ENCODE peak calls at places on chromosome 13, in seven cellular contexts. G, I, Y, W, C, E and S are unnamed samples. For H3K9me3, the result is how much of the 10 kb centered on the place peaks cover.

GRCh38 chr13:62061751-62062150 is 646.1 kb upstream of the PCDH20 start:
- DNase-seq in G (no peak), I (no peak), Y (no peak), W (no peak), C (no peak), E (no peak), S (no peak)

GRCh38 chr13:102825400-102825799 is 20.4 kb upstream of the ERCC5 start:
- DNase-seq in G (no peak), I (no peak), Y (no peak), W (no peak), C (no peak), E (no peak), S (no peak)

GRCh38 chr13:103965506-103966243 is 899.5 kb upstream of the SLC10A2 start:
- DNase-seq in G (no peak), I (no peak), Y (no peak), W (no peak), C (no peak), E (no peak), S (no peak)

GRCh38 chr13:30671271-30671815 is 53.6 kb downstream of the USPL1 start:
- DNase-seq in G (no peak), I (no peak), Y (no peak), W (no peak), C (no peak), E (no peak), S (no peak)

GRCh38 chr13:55230570-55230908 is 1910.2 kb upstream of the PRR20A start:
- DNase-seq in G (no peak), I (no peak), Y (no peak), W (no peak), C (no peak), E (no peak), S (no peak)

GRCh38 chr13:107276936-107277335 is 709.0 kb upstream of the ARGLU1 start:
- DNase-seq in G (no peak), I (no peak), Y (no peak), W (no peak), C (no peak), E (no peak), S (no peak)

GRCh38 chr13:90197722-90198121 is 1149.8 kb upstream of the MIR17HG start:
- DNase-seq in G (no peak), I (no peak), Y (no peak), W (no peak), C (no peak), E (no peak), S (no peak)

GRCh38 chr13:33017410-33017929 is 1.2 kb downstream of the KL start:
- DNase-seq in G (no peak), I (peak), Y (peak), W (peak), C (no peak), E (no peak), S (no peak)

GRCh38 chr13:85603735-85604134 is 195.5 kb downstream of the SLITRK6 start:
- DNase-seq in G (peak), I (no peak), Y (no peak), W (no peak), C (no peak), E (no peak), S (no peak)

GRCh38 chr13:75101997-75102720 is 379.8 kb downstream of the TBC1D4 start:
- DNase-seq in G (peak), I (no peak), Y (no peak), W (no peak), C (no peak), E (no peak), S (no peak)

GRCh38 chr13:24106429-24106828 is 54.1 kb upstream of the SPATA13 start:
- DNase-seq in G (no peak), I (no peak), Y (no peak), W (no peak), C (no peak), E (no peak), S (no peak)

GRCh38 chr13:35365885-35366284 is 110.6 kb downstream of the MAB21L1 start:
- DNase-seq in G (no peak), I (no peak), Y (no peak), W (no peak), C (no peak), E (no peak), S (no peak)

GRCh38 chr13:99895428-99895998 is 76.1 kb downstream of the ZIC5 start:
- DNase-seq in G (no peak), I (no peak), Y (no peak), W (no peak), C (no peak), E (no peak), S (no peak)

GRCh38 chr13:43918636-43919035 is 38.9 kb downstream of the LACC1 start:
- DNase-seq in G (no peak), I (no peak), Y (no peak), W (no peak), C (no peak), E (no peak), S (no peak)

GRCh38 chr13:102869948-102870676 is 24.3 kb downstream of the ERCC5 start:
- DNase-seq in G (no peak), I (no peak), Y (no peak), W (no peak), C (no peak), E (no peak), S (no peak)

GRCh38 chr13:91950803-91951202 is 552.4 kb downstream of the GPC5 start:
- DNase-seq in G (no peak), I (no peak), Y (no peak), W (no peak), C (no peak), E (no peak), S (no peak)

GRCh38 chr13:99103536-99103935 is 97.1 kb upstream of the UBAC2 start:
- DNase-seq in G (no peak), I (no peak), Y (no peak), W (no peak), C (no peak), E (no peak), S (no peak)

DNA sequence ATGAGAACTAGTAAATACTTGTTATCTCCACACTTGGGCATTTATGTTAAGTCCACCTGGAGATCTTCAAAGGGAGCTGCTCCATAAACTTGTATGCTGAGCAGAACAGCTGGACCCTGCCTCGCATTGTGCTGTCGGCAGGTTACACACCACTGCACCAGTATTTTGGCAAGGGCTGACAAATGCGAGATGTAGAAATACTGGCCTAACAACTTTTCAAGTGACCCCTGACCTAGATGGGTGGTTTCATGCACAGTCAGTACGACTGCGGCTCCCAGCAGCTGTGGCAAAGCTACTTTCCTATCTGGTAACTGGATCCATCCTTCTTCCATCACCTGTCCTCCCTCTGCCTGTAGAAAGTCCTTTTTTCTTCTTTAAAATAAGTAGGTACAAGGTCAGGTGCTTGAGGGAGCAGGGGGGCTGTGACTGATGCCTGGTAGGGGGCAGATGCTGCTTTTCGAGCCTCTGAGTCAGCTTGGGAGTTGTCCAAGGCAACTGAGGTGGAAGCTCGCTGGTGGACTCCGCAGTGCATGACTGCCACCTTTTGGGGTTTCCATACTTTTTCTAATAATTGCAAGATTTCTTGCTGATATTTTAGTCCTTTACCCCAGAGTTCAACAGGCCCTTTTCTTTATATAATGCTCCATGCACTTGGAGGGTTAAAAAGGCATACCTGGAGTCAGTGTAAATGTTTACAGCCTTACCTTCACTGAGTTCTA is 86.8 kb downstream of the SLC25A15 start:
- DNase-seq in G (no peak), I (no peak), Y (no peak), W (no peak), C (peak), E (no peak), S (no peak)
- H3K9me3 ChIP-seq in G (under half), I (under half), Y (under half), W (under half), C (under half), E (half or more), S (under half)

DNA sequence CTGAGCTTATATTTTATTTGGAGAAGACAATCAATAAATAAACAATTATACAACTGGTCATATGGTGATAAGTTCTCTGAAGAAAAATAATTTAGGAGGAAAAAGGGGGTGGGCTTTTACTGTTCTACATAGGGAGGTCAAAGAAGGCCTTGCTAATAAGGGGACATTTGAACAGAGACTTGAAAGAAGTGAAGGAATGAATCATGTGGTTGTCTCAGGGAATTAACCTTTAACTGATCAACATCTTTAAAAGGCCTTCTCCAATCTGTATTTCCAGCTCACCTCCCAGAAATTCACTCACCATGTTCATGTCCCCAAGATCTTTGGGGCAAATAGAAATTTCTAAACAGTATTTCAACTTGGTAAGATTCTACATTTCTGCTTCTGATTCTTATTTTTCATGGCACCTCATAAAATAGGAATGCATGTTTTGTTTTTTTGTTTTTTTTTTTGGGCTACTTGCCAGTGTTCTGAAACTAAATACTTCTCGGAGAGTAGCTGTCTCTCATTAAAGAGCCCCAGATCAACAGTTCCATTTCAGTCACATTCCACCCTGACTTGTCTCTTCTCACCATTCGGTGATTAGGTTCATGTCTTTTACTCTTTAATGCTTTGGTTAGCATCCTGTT is 19.2 kb upstream of the LPAR6 start:
- DNase-seq in G (no peak), I (no peak), Y (no peak), W (no peak), C (no peak), E (no peak), S (no peak)
- H3K4me3 ChIP-seq in G (no peak), I (no peak), Y (no peak), W (no peak), C (no peak), E (no peak), S (peak)

DNA sequence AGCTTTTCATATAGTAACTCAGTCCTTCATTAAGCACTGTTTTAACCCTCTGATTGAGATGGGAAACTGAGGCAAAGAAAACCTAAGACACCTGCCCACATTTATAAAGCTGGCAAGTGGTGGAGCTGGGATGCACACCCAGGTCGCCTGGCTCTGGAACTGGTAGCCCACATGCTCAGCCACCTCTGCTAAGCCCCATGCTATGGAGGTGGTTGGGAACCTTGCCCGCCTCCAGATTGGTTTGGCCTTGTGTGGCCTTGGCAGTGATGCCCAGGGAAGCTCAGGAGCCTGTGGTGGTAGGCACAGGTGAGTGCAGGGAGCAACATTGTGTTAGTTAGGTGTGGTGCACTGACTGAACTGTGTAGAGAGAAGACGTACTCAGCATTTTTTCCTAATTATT is 370.2 kb downstream of the MTUS2 start:
- DNase-seq in G (no peak), I (no peak), Y (no peak), W (no peak), C (no peak), E (no peak), S (no peak)
- H3K9me3 ChIP-seq in G (under half), I (under half), Y (under half), W (under half), C (under half), E (under half), S (under half)

GRCh38 chr13:41018583-41018909 is 570 bp downstream of the ELF1 start:
- DNase-seq in G (no peak), I (no peak), Y (no peak), W (no peak), C (no peak), E (no peak), S (no peak)
- H3K4me3 ChIP-seq in G (no peak), I (peak), Y (peak), W (peak), C (no peak), E (peak), S (no peak)

GRCh38 chr13:19158526-19158925 is 23.1 kb downstream of the TUBA3C start:
- DNase-seq in G (no peak), I (no peak), Y (no peak), W (no peak), C (peak), E (no peak), S (no peak)
- H3K9me3 ChIP-seq in G (under half), I (under half), Y (under half), W (under half), C (under half), E (under half), S (under half)

GRCh38 chr13:56378566-56378965 is 762.2 kb upstream of the PRR20A start:
- DNase-seq in G (no peak), I (no peak), Y (no peak), W (no peak), C (no peak), E (no peak), S (no peak)
- H3K4me3 ChIP-seq in G (no peak), I (no peak), Y (no peak), W (no peak), C (no peak), E (no peak), S (no peak)

GRCh38 chr13:19150226-19150625 is 31.4 kb downstream of the TUBA3C start:
- DNase-seq in G (no peak), I (no peak), Y (no peak), W (no peak), C (no peak), E (no peak), S (no peak)

GRCh38 chr13:19152403-19152802 is 29.2 kb downstream of the TUBA3C start:
- DNase-seq in G (no peak), I (no peak), Y (no peak), W (no peak), C (no peak), E (no peak), S (no peak)

GRCh38 chr13:19151581-19152263 is 29.9 kb downstream of the TUBA3C start:
- DNase-seq in G (no peak), I (no peak), Y (no peak), W (no peak), C (no peak), E (no peak), S (no peak)

GRCh38 chr13:19150712-19151228 is 30.9 kb downstream of the TUBA3C start:
- DNase-seq in G (no peak), I (no peak), Y (peak), W (no peak), C (no peak), E (no peak), S (no peak)

DNA sequence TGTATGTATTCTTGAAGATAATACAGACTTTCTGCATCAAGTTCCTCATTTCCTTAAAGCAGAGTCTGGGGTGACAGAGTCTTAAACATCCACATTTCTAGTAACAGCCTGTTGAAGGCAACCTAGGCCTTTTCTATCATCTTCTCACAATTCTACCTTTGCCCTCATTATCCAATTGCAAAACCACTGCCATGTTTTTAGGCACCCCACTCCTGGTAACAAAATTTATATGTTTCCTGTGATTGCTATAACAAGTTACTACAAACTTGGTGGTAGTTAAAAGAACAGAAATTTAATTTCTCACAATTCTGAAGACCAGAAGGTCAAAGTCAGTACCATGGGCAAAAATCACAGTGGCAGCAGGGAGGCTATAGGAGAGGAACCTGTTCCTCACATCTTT is 33.1 kb downstream of the TUBA3C start:
- DNase-seq in G (no peak), I (no peak), Y (no peak), W (no peak), C (no peak), E (no peak), S (no peak)
- H3K9me3 ChIP-seq in G (under half), I (under half), Y (under half), W (under half), C (under half), E (under half), S (under half)

GRCh38 chr13:113886561-113887112 is 22.8 kb upstream of the GAS6 start:
- DNase-seq in G (no peak), I (no peak), Y (no peak), W (no peak), C (peak), E (no peak), S (no peak)
- H3K4me3 ChIP-seq in G (no peak), I (no peak), Y (no peak), W (no peak), C (no peak), E (no peak), S (no peak)